ENCODE peak calls at places on chromosomes 6 and 20, in nine cellular contexts. V is GM12865, K is endothelial cell of umbilical vein, L is PC-3, Z is Caco-2, D is heart left ventricle, I is HFF-Myc, H is glutamatergic neuron, U is NB4. Y is an unnamed sample.

GRCh38 chr6:104656235-104656634 is 203.5 kb downstream of the HACE1 start:
- DNase-seq in I (no peak), L (no peak), Z (no peak), V (no peak), D (no peak), K (no peak), H (no peak), U (no peak), Y (no peak)

GRCh38 chr20:12241065-12241464 is 323.4 kb downstream of the BTBD3 start:
- DNase-seq in Z (no peak), K (no peak), H (no peak), U (no peak), L (no peak), D (no peak), V (no peak), I (no peak), Y (no peak)

GRCh38 chr6:47168176-47168575 is 126.0 kb upstream of the ADGRF1 start:
- DNase-seq in L (peak), Z (peak), H (no peak), I (peak), K (no peak), V (no peak), D (no peak), U (peak), Y (no peak)

GRCh38 chr20:40659567-40659966 is 29.5 kb downstream of the MAFB start:
- DNase-seq in H (no peak), D (no peak), L (no peak), U (no peak), K (no peak), Z (no peak), I (no peak), V (no peak), Y (no peak)

GRCh38 chr6:140494321-140495085 is 1120.1 kb upstream of the CITED2 start:
- DNase-seq in I (no peak), Z (no peak), D (no peak), U (no peak), K (no peak), V (no peak), L (peak), H (no peak), Y (no peak)

GRCh38 chr20:47782091-47782490 is 3.2 kb downstream of the SULF2 start:
- DNase-seq in I (no peak), K (no peak), U (no peak), D (no peak), L (no peak), V (no peak), Z (no peak), H (no peak), Y (no peak)

GRCh38 chr6:39153766-39154397 is 38.9 kb upstream of the SAYSD1 start:
- DNase-seq in Z (no peak), I (no peak), K (no peak), H (no peak), V (no peak), L (no peak), D (no peak), U (no peak), Y (no peak)

GRCh38 chr20:40599987-40600386 is 89.0 kb downstream of the MAFB start:
- DNase-seq in L (no peak), D (no peak), U (no peak), I (no peak), K (no peak), V (no peak), H (no peak), Z (no peak), Y (no peak)

GRCh38 chr6:44016131-44016870 is 111.0 kb downstream of the MRPL14 start:
- DNase-seq in L (no peak), H (no peak), D (no peak), K (no peak), V (no peak), Z (no peak), I (no peak), U (no peak), Y (no peak)

GRCh38 chr6:153131037-153131981 is at the start of gene RGS17:
- DNase-seq in V (peak), H (peak), I (peak), L (peak), D (peak), Z (peak), K (peak), U (no peak), Y (no peak)

GRCh38 chr6:161406633-161407032 is 132.8 kb upstream of the AGPAT4 start:
- DNase-seq in H (no peak), K (no peak), D (no peak), V (no peak), L (peak), Z (no peak), U (peak), I (no peak), Y (no peak)

GRCh38 chr20:60313609-60314008 is 355.4 kb downstream of the CDH26 start:
- DNase-seq in Z (no peak), V (no peak), D (no peak), L (no peak), K (no peak), H (no peak), U (no peak), I (no peak), Y (no peak)

GRCh38 chr6:132614554-132614953 is 9.5 kb downstream of the TAAR2 start:
- DNase-seq in I (no peak), Z (no peak), K (no peak), H (no peak), L (peak), V (peak), D (no peak), U (no peak), Y (no peak)

GRCh38 chr6:148934534-148934933 is 187.7 kb downstream of the UST start:
- DNase-seq in V (no peak), U (no peak), D (peak), L (peak), I (no peak), Z (no peak), K (no peak), H (no peak), Y (no peak)

GRCh38 chr6:36544228-36544627 is 3.1 kb downstream of the STK38 start:
- DNase-seq in U (peak), H (no peak), L (peak), I (peak), K (no peak), V (peak), Z (no peak), D (no peak), Y (peak)

GRCh38 chr6:21171801-21172200 is 421.8 kb upstream of the SOX4 start:
- DNase-seq in K (no peak), D (no peak), L (peak), Z (no peak), V (no peak), I (no peak), U (no peak), H (no peak), Y (no peak)

GRCh38 chr6:3732345-3733141 is 19.0 kb downstream of the PXDC1 start:
- DNase-seq in K (peak), I (no peak), U (peak), H (peak), Z (peak), L (peak), V (peak), D (peak), Y (peak)

GRCh38 chr20:3935295-3935955 is 46.2 kb downstream of the PANK2 start:
- DNase-seq in K (no peak), D (peak), Z (no peak), L (no peak), U (no peak), H (no peak), V (no peak), I (no peak), Y (no peak)

GRCh38 chr6:147029923-147030322 is 174.3 kb upstream of the STXBP5 start:
- DNase-seq in K (no peak), H (no peak), Z (no peak), L (no peak), I (no peak), U (no peak), D (no peak), V (no peak), Y (no peak)

GRCh38 chr20:19974621-19975435 is 42.3 kb upstream of the NAA20 start:
- DNase-seq in D (peak), K (peak), H (no peak), L (peak), V (no peak), U (peak), I (peak), Z (peak), Y (no peak)

GRCh38 chr6:8322659-8323058 is 112.7 kb downstream of the SLC35B3 start:
- DNase-seq in Z (no peak), U (no peak), K (no peak), I (no peak), H (no peak), D (no peak), L (no peak), V (no peak), Y (no peak)

GRCh38 chr20:48015136-48015925 is 230.1 kb upstream of the SULF2 start:
- DNase-seq in L (no peak), Z (no peak), H (no peak), I (no peak), K (no peak), V (no peak), D (no peak), U (no peak), Y (no peak)

GRCh38 chr6:141548969-141549368 is 583.8 kb upstream of the GJE1 start:
- DNase-seq in V (no peak), Z (no peak), I (no peak), H (no peak), L (peak), K (peak), D (no peak), U (peak), Y (no peak)

GRCh38 chr6:25641377-25641776 is 10.6 kb upstream of the SCGN start:
- DNase-seq in V (no peak), L (no peak), K (no peak), I (no peak), U (no peak), H (no peak), Z (no peak), D (no peak), Y (no peak)

GRCh38 chr6:33061987-33062386 is 11.5 kb downstream of the HLA-DPA1 start:
- DNase-seq in H (no peak), L (peak), K (peak), D (no peak), U (peak), Z (no peak), V (peak), I (no peak), Y (no peak)

GRCh38 chr6:89564752-89565427 is 73.7 kb downstream of the LYRM2 start:
- DNase-seq in L (no peak), U (no peak), Z (peak), K (no peak), I (no peak), D (no peak), V (no peak), H (no peak), Y (no peak)

GRCh38 chr6:117265425-117266266 is at the start of gene VGLL2:
- DNase-seq in V (no peak), Z (peak), K (peak), U (no peak), L (no peak), I (no peak), H (peak), D (peak), Y (no peak)

GRCh38 chr6:44569931-44570385 is 182.5 kb downstream of the CDC5L start:
- DNase-seq in K (no peak), D (peak), V (no peak), H (no peak), U (peak), I (no peak), L (no peak), Z (no peak), Y (no peak)

GRCh38 chr6:42411431-42411830 is 40.3 kb downstream of the TRERF1 start:
- DNase-seq in K (no peak), L (no peak), U (no peak), Z (no peak), V (no peak), D (no peak), I (no peak), H (no peak), Y (no peak)

GRCh38 chr6:44801188-44801587 is 413.7 kb downstream of the CDC5L start:
- DNase-seq in Z (no peak), I (no peak), L (no peak), V (no peak), K (no peak), U (no peak), D (no peak), H (no peak), Y (no peak)

DNA sequence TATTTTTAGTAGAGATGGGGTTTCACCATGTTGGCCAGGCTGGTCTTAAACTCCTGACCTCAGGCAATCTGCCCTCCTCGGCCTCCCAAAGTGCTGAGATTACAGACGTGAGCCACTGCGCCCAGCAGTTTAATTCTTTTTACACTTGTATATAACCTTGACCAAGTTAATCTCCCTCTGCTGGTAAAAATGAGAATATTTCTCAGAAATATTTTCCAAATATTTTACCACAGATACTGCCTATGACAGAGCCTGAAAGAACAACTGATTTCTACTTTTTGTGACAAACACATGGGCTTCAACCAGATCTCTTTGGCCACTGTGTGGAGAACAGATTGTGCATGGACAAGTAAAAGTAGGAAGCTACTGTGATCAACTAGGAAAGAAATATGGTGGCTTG is 21.2 kb upstream of the NHSL1 start:
- DNase-seq in U (peak), L (peak), Z (no peak), K (peak), H (no peak), V (peak), I (no peak), D (no peak), Y (no peak)
- TF ChIP-seq CTCF in U (no peak), L (peak), Z (peak), K (no peak), H (peak), V (no peak), I (peak), D (no peak), Y (peak)

GRCh38 chr20:32858873-32859372 is at the start of gene EFCAB8:
- DNase-seq in K (no peak), Z (peak), U (no peak), D (no peak), V (no peak), I (no peak), H (no peak), L (no peak), Y (no peak)
- TF ChIP-seq CTCF in K (no peak), Z (peak), U (no peak), D (no peak), V (no peak), I (no peak), H (no peak), L (no peak), Y (no peak)

GRCh38 chr6:90983462-90983861 is 396.6 kb upstream of the MAP3K7 start:
- DNase-seq in Z (no peak), V (no peak), I (no peak), H (no peak), U (no peak), K (no peak), L (no peak), D (no peak), Y (no peak)

GRCh38 chr6:90978046-90978445 is 391.2 kb upstream of the MAP3K7 start:
- DNase-seq in K (no peak), H (no peak), D (no peak), U (no peak), Z (no peak), V (peak), L (no peak), I (no peak), Y (no peak)

GRCh38 chr6:90977513-90977912 is 390.6 kb upstream of the MAP3K7 start:
- DNase-seq in H (no peak), V (no peak), L (no peak), I (no peak), Z (no peak), K (no peak), D (no peak), U (no peak), Y (no peak)

GRCh38 chr6:90982581-90982980 is 395.7 kb upstream of the MAP3K7 start:
- DNase-seq in I (no peak), U (no peak), H (no peak), L (no peak), D (no peak), V (no peak), K (no peak), Z (no peak), Y (no peak)

GRCh38 chr6:90982051-90982450 is 395.2 kb upstream of the MAP3K7 start:
- DNase-seq in K (no peak), I (no peak), L (peak), U (no peak), V (peak), D (no peak), H (no peak), Z (peak), Y (no peak)
- TF ChIP-seq CTCF in K (no peak), I (no peak), L (peak), U (no peak), V (peak), D (no peak), H (no peak), Z (no peak), Y (no peak)

DNA sequence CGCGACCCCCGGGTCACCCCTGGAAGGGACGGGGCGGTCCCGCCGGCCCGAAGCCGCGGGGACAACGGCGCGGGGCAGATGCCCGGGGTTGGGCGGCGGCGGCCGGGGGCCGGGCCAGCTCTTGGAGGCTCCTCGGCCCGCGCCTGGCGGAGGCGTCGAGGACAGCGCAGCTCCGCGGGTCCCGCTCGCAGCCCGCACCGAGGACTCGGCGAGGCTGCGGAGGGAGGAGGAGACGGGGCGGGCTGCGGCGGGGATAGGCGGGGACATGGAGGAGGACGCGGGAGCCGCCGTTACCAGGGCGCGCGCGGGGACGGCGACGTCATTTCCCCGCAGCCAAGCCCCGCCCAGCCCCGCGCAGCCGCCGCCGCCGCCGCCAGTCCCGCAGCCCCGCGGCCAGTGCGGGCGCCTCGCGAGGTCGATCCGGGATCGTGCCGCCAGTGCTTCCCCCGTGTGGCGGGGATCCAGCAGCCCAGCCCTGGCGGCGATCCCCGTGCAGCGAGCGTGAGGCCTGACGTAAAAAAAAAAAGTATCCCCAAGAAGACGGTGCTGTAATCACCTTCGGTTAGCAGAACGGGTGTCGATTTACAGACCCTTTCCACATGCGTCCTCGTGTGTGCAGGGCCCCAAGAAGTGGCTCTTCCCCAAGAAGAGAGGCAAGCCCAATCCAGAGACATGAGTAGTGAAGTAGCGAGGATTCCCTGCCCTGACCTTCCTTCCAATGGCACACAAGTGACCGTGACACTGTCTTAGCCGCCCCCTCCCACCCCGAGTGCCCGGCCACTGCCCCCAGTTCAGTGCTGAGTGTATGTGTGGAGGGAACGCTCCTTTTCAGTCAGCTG is at the start of gene FAM184A:
- DNase-seq in V (peak), D (peak), I (no peak), K (peak), U (peak), Z (peak), L (peak), H (peak), Y (peak)
- TF ChIP-seq CTCF in V (peak), D (peak), I (peak), K (peak), U (no peak), Z (peak), L (no peak), H (peak), Y (no peak)

DNA sequence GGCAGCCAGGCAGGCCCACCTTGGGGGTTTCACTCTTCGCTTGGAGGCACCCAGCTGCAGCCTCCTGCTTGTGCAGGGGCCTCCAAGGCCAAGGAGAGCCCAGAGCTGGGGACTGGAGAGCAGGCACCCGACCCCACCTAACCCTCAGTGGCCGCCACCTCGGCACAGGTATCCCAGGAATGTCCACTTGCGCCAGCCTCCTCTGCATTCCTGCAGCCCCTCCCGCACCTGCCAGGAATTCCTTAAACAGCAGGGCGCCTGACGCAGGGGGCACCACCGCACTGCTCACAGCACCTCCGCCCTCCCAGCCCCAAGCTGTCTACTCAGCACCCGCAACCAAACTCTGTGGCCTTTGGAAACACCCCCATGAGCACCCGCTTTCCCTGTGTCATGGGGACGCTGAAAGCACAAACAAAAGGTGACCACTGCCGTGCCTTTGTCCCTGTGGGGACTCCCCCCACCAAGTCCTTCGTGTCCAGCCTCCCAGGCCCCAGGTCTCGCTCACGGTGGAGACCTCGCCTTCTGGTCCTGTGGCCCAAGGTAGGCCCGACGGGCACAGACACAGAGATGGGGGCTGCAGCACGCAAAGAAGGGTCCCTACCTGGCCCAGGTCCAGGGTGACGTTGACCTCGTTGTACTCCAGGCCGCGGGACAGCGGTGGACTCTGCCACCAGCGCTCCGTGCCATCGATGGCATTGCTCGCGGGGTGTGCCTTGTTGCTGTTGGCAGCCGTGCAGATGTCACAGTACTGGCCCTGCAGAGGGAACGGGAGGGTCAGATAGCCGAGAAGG is 5.1 kb downstream of the LAMA5 start:
- DNase-seq in Z (peak), V (no peak), D (peak), L (peak), I (no peak), H (no peak), K (no peak), U (no peak), Y (no peak)
- TF ChIP-seq CTCF in Z (no peak), V (no peak), D (no peak), L (no peak), I (no peak), H (no peak), K (no peak), U (no peak), Y (no peak)

GRCh38 chr6:108915258-108915657 is 67.0 kb downstream of the ARMC2 start:
- DNase-seq in I (no peak), K (no peak), V (no peak), L (no peak), D (no peak), U (no peak), Z (no peak), H (no peak), Y (no peak)

GRCh38 chr6:108916026-108916689 is 67.9 kb downstream of the ARMC2 start:
- DNase-seq in I (no peak), L (no peak), K (no peak), U (no peak), Z (no peak), V (no peak), D (no peak), H (no peak), Y (no peak)

DNA sequence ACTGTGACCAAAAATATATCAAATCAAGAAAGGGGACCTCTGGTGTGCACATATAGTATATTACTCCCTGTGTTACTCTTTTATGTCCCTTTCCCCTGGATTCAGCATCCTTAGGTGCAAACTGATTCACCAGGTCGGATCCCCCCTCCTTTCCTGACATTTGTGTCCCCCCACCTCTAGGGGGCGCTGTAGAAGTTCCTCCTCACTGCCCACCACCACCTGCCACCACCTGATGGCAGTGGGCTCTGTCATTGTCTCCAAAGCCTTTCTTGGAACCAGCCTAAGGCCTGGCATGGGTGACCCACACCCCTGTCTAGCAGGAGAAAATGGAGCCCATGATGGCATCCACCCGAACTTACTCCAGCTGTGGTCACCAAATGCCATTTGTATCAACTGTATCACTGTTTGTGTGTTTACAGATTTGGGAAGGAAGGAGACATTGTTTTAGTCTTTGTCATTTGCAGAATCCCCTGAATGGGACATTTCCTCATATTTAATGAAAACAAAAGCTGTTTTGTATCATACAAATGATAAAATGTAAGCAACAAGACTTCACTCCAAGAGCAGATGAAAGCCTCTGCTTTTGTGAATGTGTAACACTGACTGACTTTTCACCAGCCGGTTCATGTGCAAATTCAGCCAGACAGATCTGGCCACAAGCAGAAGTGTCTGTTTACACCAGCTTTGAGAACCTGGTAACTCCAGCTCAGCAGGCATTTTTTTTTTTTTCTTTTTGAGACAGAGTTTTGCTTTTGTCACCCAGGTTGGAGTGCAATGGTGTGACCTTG is 66.2 kb downstream of the ARMC2 start:
- DNase-seq in L (peak), U (peak), I (no peak), D (no peak), K (no peak), H (no peak), Z (peak), V (peak), Y (peak)
- TF ChIP-seq CTCF in L (peak), U (peak), I (peak), D (peak), K (peak), H (peak), Z (peak), V (peak), Y (peak)

Y was measured in natural killer cell.